ENCODE peak calls at places on chromosomes 16 and 17, in four cellular contexts. R, C, U and J are unnamed samples.

GRCh38 chr16:12027091-12027490 is 50.6 kb downstream of the SNX29 start:
- DNase-seq in R (peak), C (peak), U (no peak), J (no peak)

GRCh38 chr17:3127451-3127850 is at the start of gene OR1G1:
- DNase-seq in R (no peak), C (no peak), U (no peak), J (no peak)

GRCh38 chr16:16183562-16183961 is 39.7 kb downstream of the ABCC6 start:
- DNase-seq in R (peak), C (peak), U (peak), J (no peak)

GRCh38 chr16:58365623-58366022 is 26.6 kb upstream of the GINS3 start:
- DNase-seq in R (no peak), C (no peak), U (no peak), J (no peak)

GRCh38 chr16:31438414-31438813 is 4.2 kb downstream of the ZNF843 start:
- DNase-seq in R (peak), C (no peak), U (no peak), J (no peak)

GRCh38 chr16:3101841-3102470 is 2.9 kb upstream of the ZSCAN10 start:
- DNase-seq in R (peak), C (peak), U (peak), J (no peak)

GRCh38 chr17:45144199-45145034 is 3.9 kb upstream of the HEXIM1 start:
- DNase-seq in R (no peak), C (peak), U (peak), J (no peak)

GRCh38 chr17:32099686-32100085 is 42.6 kb upstream of the RHOT1 start:
- DNase-seq in R (no peak), C (no peak), U (no peak), J (no peak)

GRCh38 chr16:46648656-46649055 is 27.5 kb upstream of the SHCBP1 start:
- DNase-seq in R (peak), C (peak), U (no peak), J (no peak)

GRCh38 chr16:79687249-79687768 is 86.8 kb upstream of the MAF start:
- DNase-seq in R (peak), C (no peak), U (no peak), J (no peak)

GRCh38 chr17:66633322-66633965 is 201.5 kb upstream of the CACNG5 start:
- DNase-seq in R (no peak), C (no peak), U (no peak), J (peak)

GRCh38 chr17:41190328-41190727 is 641 bp downstream of the KRTAP9-1 start:
- DNase-seq in R (no peak), C (no peak), U (no peak), J (no peak)

GRCh38 chr17:78322327-78322857 is 37.5 kb downstream of the SOCS3 start:
- DNase-seq in R (no peak), C (no peak), U (no peak), J (peak)

GRCh38 chr17:2592974-2593845 is at the start of gene PAFAH1B1:
- DNase-seq in R (peak), C (peak), U (peak), J (peak)

GRCh38 chr17:30477758-30478115 is 529 bp downstream of the GOSR1 start:
- DNase-seq in R (peak), C (no peak), U (no peak), J (peak)

GRCh38 chr17:28788100-28788499 is 44.3 kb downstream of the TRAF4 start:
- DNase-seq in R (no peak), C (no peak), U (no peak), J (no peak)

GRCh38 chr17:28777178-28777577 is 33.4 kb downstream of the TRAF4 start:
- DNase-seq in R (no peak), C (no peak), U (no peak), J (no peak)

GRCh38 chr17:28783161-28783560 is 39.4 kb downstream of the TRAF4 start:
- DNase-seq in R (no peak), C (no peak), U (no peak), J (no peak)
- H4K5ac ChIP-seq in R (no peak), C (no peak), U (no peak), J (no peak)

GRCh38 chr16:65572156-65572555 is 450.3 kb upstream of the CDH11 start:
- DNase-seq in R (no peak), C (no peak), U (no peak), J (peak)

GRCh38 chr16:65576139-65576538 is 454.3 kb upstream of the CDH11 start:
- DNase-seq in R (no peak), C (no peak), U (no peak), J (no peak)

GRCh38 chr16:65574311-65574966 is 452.6 kb upstream of the CDH11 start:
- DNase-seq in R (no peak), C (no peak), U (no peak), J (no peak)

DNA sequence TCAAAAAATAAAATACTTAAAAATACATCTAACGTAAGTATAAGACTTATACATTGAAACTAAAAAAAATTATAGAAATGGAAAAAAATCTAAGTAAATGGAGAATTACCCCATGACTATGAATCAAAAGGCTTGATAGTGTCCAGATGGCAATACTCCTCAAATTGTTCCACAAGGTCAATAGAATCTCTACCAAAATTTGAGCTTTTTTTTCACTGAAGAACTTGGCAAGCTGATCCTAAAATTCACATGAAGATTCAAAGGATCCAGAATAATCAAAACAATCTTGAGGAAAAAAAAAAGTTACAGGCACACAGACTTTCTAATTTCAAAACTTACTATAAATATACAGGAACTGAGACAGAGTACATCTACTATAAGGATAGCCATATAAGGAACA is 448.4 kb upstream of the CDH11 start:
- DNase-seq in R (no peak), C (no peak), U (no peak), J (no peak)
- H4K5ac ChIP-seq in R (no peak), C (no peak), U (no peak), J (no peak)

DNA sequence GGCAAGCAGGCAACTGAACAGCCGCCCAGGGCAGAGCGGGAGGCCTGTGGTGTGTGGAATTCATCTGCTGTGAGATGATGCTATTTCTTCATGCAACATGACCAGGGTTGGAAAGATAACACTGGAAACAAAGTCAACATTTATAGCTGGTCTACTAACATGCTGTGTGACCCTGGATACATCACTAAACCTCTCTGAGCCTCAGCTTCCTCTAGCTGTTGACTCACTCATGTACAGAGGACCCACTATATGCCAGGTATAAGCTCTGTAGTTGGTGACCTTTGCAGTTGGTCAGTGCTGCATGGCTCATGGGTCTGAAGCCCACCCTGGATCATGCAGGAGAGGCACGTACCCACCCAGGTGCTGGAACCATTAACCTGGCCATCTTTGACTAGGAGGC is 180.9 kb downstream of the ZNF423 start:
- DNase-seq in R (no peak), C (no peak), U (no peak), J (no peak)
- H4K5ac ChIP-seq in R (no peak), C (no peak), U (no peak), J (no peak)

DNA sequence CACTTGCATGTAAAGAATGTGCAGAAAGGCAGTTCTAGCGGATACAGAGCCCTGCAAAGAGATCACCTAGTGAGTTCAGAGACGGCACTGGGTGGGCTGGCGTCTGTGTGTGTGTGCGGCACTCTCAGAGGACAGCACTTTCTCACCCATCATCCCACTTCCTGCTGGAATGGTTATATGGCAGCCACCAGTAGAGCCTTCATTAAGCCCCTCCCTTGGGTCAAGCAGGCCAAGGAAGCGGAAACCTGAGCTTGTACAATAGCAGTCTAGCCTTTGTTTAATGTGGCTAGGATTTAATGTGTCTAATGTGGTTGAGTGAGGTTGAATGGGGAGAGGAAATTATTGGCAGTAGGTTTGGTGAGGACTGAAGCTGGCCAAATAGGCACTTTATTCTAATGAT is 88.3 kb upstream of the ELAC2 start:
- DNase-seq in R (no peak), C (no peak), U (no peak), J (no peak)
- H4K5ac ChIP-seq in R (no peak), C (no peak), U (no peak), J (no peak)

GRCh38 chr16:68265078-68265925 is 976 bp downstream of the SLC7A6 start:
- DNase-seq in R (peak), C (no peak), U (peak), J (peak)

GRCh38 chr16:68269793-68270192 is 5.5 kb downstream of the SLC7A6 start:
- DNase-seq in R (no peak), C (no peak), U (no peak), J (no peak)

GRCh38 chr16:68270353-68270752 is 6.0 kb downstream of the SLC7A6 start:
- DNase-seq in R (no peak), C (no peak), U (no peak), J (no peak)

GRCh38 chr16:68264128-68265077 is at the start of gene SLC7A6:
- DNase-seq in R (peak), C (peak), U (peak), J (peak)

GRCh38 chr16:68267612-68268405 is 3.5 kb downstream of the SLC7A6 start:
- DNase-seq in R (peak), C (peak), U (no peak), J (no peak)
- H4K5ac ChIP-seq in R (no peak), C (no peak), U (no peak), J (no peak)